ENCODE peak calls at places on chromosomes 1 and 21, in eight cellular contexts. D is mesenchymal stem cell; Y is fibroblast of lung; X is CD8-positive, alpha-beta T cell; P is HAP-1; O is uterus; C is Panc1; L is colonic mucosa. M is an unnamed sample.

GRCh38 chr21:40841524-40842196 is 5.3 kb downstream of the DSCAM start:
- DNase-seq in D (no peak), Y (no peak), X (no peak), P (no peak), O (no peak), C (no peak), L (no peak), M (no peak)

GRCh38 chr1:983736-984475 is 2.0 kb upstream of the PERM1 start:
- DNase-seq in D (peak; percentile 42), Y (no peak), X (no peak), P (no peak), O (peak; percentile 31), C (no peak), L (peak; percentile 52), M (peak; percentile 58)

GRCh38 chr1:95041491-95042165 is 31.1 kb downstream of the ALG14 start:
- DNase-seq in D (peak; percentile 89), Y (peak; percentile 94), X (no peak), P (peak; percentile 80), O (peak; percentile 81), C (peak; percentile 32), L (peak; percentile 66), M (no peak)

GRCh38 chr1:116794804-116795481 is 40.7 kb downstream of the CD2 start:
- DNase-seq in D (no peak), Y (no peak), X (no peak), P (no peak), O (no peak), C (no peak), L (no peak), M (no peak)

GRCh38 chr1:228034954-228035837 is 28.4 kb downstream of the WNT3A start:
- DNase-seq in D (no peak), Y (no peak), X (no peak), P (no peak), O (no peak), C (no peak), L (no peak), M (peak; percentile 60)

GRCh38 chr1:172002725-172003345 is 161.5 kb downstream of the DNM3 start:
- DNase-seq in D (peak; percentile 68), Y (peak; percentile 80), X (no peak), P (peak; percentile 63), O (peak; percentile 28), C (peak; percentile 65), L (peak; percentile 33), M (no peak)

GRCh38 chr1:98962156-98962555 is 42.5 kb downstream of the PLPPR5 start:
- DNase-seq in D (peak; percentile 56), Y (peak; percentile 65), X (no peak), P (no peak), O (no peak), C (no peak), L (no peak), M (no peak)

GRCh38 chr1:213570487-213570886 is 417.3 kb upstream of the PROX1 start:
- DNase-seq in D (no peak), Y (no peak), X (no peak), P (no peak), O (no peak), C (no peak), L (no peak), M (no peak)

GRCh38 chr1:234955107-234955731 is 173.4 kb downstream of the TOMM20 start:
- DNase-seq in D (peak; percentile 76), Y (peak; percentile 84), X (no peak), P (no peak), O (peak; percentile 63), C (no peak), L (peak; percentile 84), M (peak; percentile 88)

GRCh38 chr1:224507771-224508523 is 73.3 kb upstream of the WDR26 start:
- DNase-seq in D (no peak), Y (no peak), X (no peak), P (no peak), O (no peak), C (no peak), L (no peak), M (no peak)

GRCh38 chr1:89781494-89782126 is 39.2 kb upstream of the LRRC8D start:
- DNase-seq in D (no peak), Y (no peak), X (peak; percentile 24), P (no peak), O (no peak), C (no peak), L (no peak), M (no peak)

GRCh38 chr1:241423541-241424479 is 66.8 kb upstream of the RGS7 start:
- DNase-seq in D (peak; percentile 16), Y (peak; percentile 62), X (no peak), P (no peak), O (no peak), C (no peak), L (no peak), M (no peak)

GRCh38 chr1:1617925-1618324 is 2.6 kb downstream of the MIB2 start:
- DNase-seq in D (no peak), Y (no peak), X (no peak), P (no peak), O (no peak), C (no peak), L (no peak), M (peak; percentile 74)

GRCh38 chr1:155003766-155004351 is 1.3 kb downstream of the ZBTB7B start:
- DNase-seq in D (peak; percentile 58), Y (peak; percentile 61), X (no peak), P (peak; percentile 33), O (peak; percentile 77), C (no peak), L (peak; percentile 81), M (peak; percentile 91)

GRCh38 chr1:19400875-19401854 is 84.2 kb downstream of the CAPZB start:
- DNase-seq in D (no peak), Y (no peak), X (no peak), P (no peak), O (no peak), C (no peak), L (no peak), M (no peak)

GRCh38 chr21:27722095-27722494 is 755.2 kb upstream of the ADAMTS5 start:
- DNase-seq in D (no peak), Y (no peak), X (no peak), P (no peak), O (no peak), C (no peak), L (no peak), M (no peak)

GRCh38 chr1:200558866-200559459 is 61.6 kb downstream of the KIF14 start:
- DNase-seq in D (peak; percentile 64), Y (peak; percentile 75), X (no peak), P (peak; percentile 67), O (no peak), C (peak; percentile 38), L (no peak), M (no peak)

GRCh38 chr1:198678301-198678836 is 39.5 kb downstream of the PTPRC start:
- DNase-seq in D (no peak), Y (no peak), X (peak; percentile 43), P (no peak), O (no peak), C (no peak), L (no peak), M (no peak)

GRCh38 chr1:193486671-193487229 is 300.3 kb upstream of the B3GALT2 start:
- DNase-seq in D (no peak), Y (no peak), X (no peak), P (no peak), O (no peak), C (no peak), L (no peak), M (no peak)

GRCh38 chr21:25296239-25296638 is 311.0 kb downstream of the MRPL39 start:
- DNase-seq in D (no peak), Y (peak; percentile 4), X (no peak), P (no peak), O (no peak), C (no peak), L (no peak), M (no peak)

DNA sequence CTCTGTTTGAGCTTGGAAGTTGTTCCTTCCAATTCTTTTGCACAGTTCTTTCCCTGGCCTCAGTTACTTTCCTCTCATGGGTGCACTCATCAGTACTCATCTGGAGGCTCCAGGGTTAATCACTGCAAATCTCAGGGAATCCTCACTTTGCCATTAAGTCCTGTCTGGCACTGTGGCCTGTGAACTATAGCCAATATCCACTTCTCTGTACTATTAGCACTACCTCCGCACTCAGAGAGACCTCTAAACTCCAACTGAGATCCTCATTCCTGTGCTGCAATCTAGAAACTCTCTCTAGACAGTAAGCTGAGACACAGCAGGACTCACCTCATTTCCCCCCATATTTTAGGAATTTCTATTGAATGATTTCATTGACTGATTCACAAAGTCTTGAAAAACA is 311.3 kb downstream of the NCAM2 start:
- DNase-seq in D (no peak), Y (no peak), X (no peak), P (no peak), O (no peak), C (no peak), L (no peak), M (no peak)
- H3K9me3 ChIP-seq in D (no peaks in the 10 kb centered on the region), Y (no peaks in the 10 kb centered on the region), X (peaks cover 3% of the 10 kb centered on the region), P (no peaks in the 10 kb centered on the region), O (no peaks in the 10 kb centered on the region), C (no peaks in the 10 kb centered on the region), L (no peaks in the 10 kb centered on the region), M (no peaks in the 10 kb centered on the region)

GRCh38 chr1:47995306-47996050 is 1.7 kb downstream of the TRABD2B start:
- DNase-seq in D (no peak), Y (no peak), X (no peak), P (no peak), O (no peak), C (no peak), L (no peak), M (no peak)
- H3K4me3 ChIP-seq in D (peak overlapping the region; percentile 73), Y (no peak overlapping the region), X (no peak overlapping the region), P (peak overlapping the region; percentile 43), O (no peak overlapping the region), C (no peak overlapping the region), L (no peak overlapping the region), M (peak overlapping the region; percentile 80)

GRCh38 chr1:236494082-236494481 is 29.7 kb upstream of the LGALS8 start:
- DNase-seq in D (no peak), Y (no peak), X (no peak), P (no peak), O (no peak), C (no peak), L (no peak), M (no peak)
- H3K4me1 ChIP-seq in D (no peaks in the 10 kb centered on the region), Y (no peaks in the 10 kb centered on the region), X (no peaks in the 10 kb centered on the region), P (no peaks in the 10 kb centered on the region), O (no peaks in the 10 kb centered on the region), C (peaks cover 22% of the 10 kb centered on the region), L (no peaks in the 10 kb centered on the region), M (no peaks in the 10 kb centered on the region)

DNA sequence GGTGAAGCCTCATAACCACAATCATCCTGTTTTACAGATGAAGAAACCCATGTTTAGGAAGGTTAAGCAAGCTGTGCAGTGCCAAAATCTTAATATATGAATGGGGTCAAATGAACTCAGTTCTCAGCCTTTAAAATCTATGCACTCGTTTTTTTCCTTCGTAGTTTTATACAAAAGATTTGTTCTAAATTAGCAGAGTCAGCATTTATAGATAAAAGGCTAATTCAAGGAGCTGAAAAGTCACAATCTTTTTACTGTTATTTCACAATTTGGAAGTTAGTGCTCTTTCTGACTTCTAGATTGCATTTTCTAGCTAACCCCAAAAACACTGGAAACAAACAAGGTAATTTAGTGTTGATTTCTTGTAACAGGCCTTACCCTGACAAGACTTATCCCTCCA is 766.9 kb upstream of the ADGRL4 start:
- DNase-seq in D (no peak), Y (no peak), X (no peak), P (no peak), O (no peak), C (no peak), L (no peak), M (no peak)
- H3K9me3 ChIP-seq in D (no peaks in the 10 kb centered on the region), Y (no peaks in the 10 kb centered on the region), X (no peaks in the 10 kb centered on the region), P (no peaks in the 10 kb centered on the region), O (no peaks in the 10 kb centered on the region), C (no peaks in the 10 kb centered on the region), L (no peaks in the 10 kb centered on the region), M (no peaks in the 10 kb centered on the region)

GRCh38 chr1:115191691-115192090 is 102.4 kb upstream of the TSPAN2 start:
- DNase-seq in D (no peak), Y (no peak), X (no peak), P (no peak), O (no peak), C (no peak), L (no peak), M (no peak)
- H3K4me3 ChIP-seq in D (no peak overlapping the region), Y (no peak overlapping the region), X (no peak overlapping the region), P (no peak overlapping the region), O (no peak overlapping the region), C (no peak overlapping the region), L (no peak overlapping the region), M (no peak overlapping the region)

M was measured in aorta.